ENCODE peak calls at places on chromosomes 3 and 15, in four cellular contexts. W, N, K and E are unnamed samples.
A peak's percentile ranks its signal among the peaks of the same experiment; 100 is the strongest.

GRCh38 chr15:63986751-63987341 is 59.4 kb downstream of the DAPK2 start:
- DNase-seq in W (no peak), N (peak; percentile 96), K (no peak), E (no peak)

GRCh38 chr15:61916104-61916503 is 144.1 kb downstream of the VPS13C start:
- DNase-seq in N (no peak), W (no peak), K (peak; percentile 35), E (no peak)

GRCh38 chr15:33022629-33023028 is 171.9 kb downstream of the FMN1 start:
- DNase-seq in N (no peak), K (peak; percentile 70), W (no peak), E (peak; percentile 80)

GRCh38 chr3:61181874-61182273 is 69.4 kb downstream of the FHIT start:
- DNase-seq in W (no peak), N (peak; percentile 64), K (peak; percentile 27), E (peak; percentile 35)

GRCh38 chr3:121943434-121943833 is 49.2 kb downstream of the SLC15A2 start:
- DNase-seq in K (no peak), W (no peak), N (no peak), E (no peak)

GRCh38 chr3:44136421-44136820 is 105.3 kb upstream of the TOPAZ1 start:
- DNase-seq in W (no peak), K (no peak), N (no peak), E (peak; percentile 4)

GRCh38 chr3:18729671-18730070 is 304.5 kb upstream of the SATB1 start:
- DNase-seq in K (no peak), N (no peak), W (no peak), E (no peak)

GRCh38 chr15:39582977-39583585 is 2.2 kb downstream of the THBS1 start:
- DNase-seq in W (no peak), N (no peak), K (no peak), E (peak; percentile 22)

GRCh38 chr15:79812536-79812935 is 84.3 kb downstream of the MTHFS start:
- DNase-seq in W (no peak), N (no peak), K (no peak), E (no peak)

GRCh38 chr15:66670698-66671580 is 31.1 kb upstream of the SMAD6 start:
- DNase-seq in K (no peak), W (peak; percentile 91), N (no peak), E (no peak)

GRCh38 chr3:128479558-128480086 is 12.9 kb upstream of the DNAJB8 start:
- DNase-seq in W (no peak), K (no peak), N (no peak), E (no peak)

GRCh38 chr15:70094690-70095311 is 2.9 kb downstream of the TLE3 start:
- DNase-seq in N (no peak), W (no peak), K (no peak), E (peak; percentile 25)

GRCh38 chr3:120153294-120153693 is 59.0 kb upstream of the GSK3B start:
- DNase-seq in N (no peak), W (no peak), K (peak; percentile 86), E (peak; percentile 60)

GRCh38 chr3:187714404-187714979 is 12.1 kb upstream of the RTP2 start:
- DNase-seq in N (no peak), W (peak; percentile 66), K (peak; percentile 73), E (peak; percentile 71)

GRCh38 chr3:125356140-125357026 is 18.7 kb downstream of the ZNF148 start:
- DNase-seq in W (no peak), K (no peak), N (no peak), E (no peak)

GRCh38 chr3:126201168-126201567 is 20.8 kb upstream of the ALDH1L1 start:
- DNase-seq in W (no peak), N (no peak), K (no peak), E (no peak)

GRCh38 chr3:167976880-167977498 is 118.7 kb downstream of the GOLIM4 start:
- DNase-seq in N (no peak), K (no peak), W (no peak), E (no peak)

GRCh38 chr3:14548321-14548729 is 8.2 kb upstream of the GRIP2 start:
- DNase-seq in W (peak; percentile 78), N (no peak), K (peak; percentile 56), E (peak; percentile 50)

GRCh38 chr15:47674576-47675232 is 42.6 kb upstream of the SEMA6D start:
- DNase-seq in W (no peak), N (no peak), K (no peak), E (no peak)

GRCh38 chr3:12585181-12585580 is 28.3 kb downstream of the MKRN2 start:
- DNase-seq in W (no peak), N (no peak), K (no peak), E (no peak)

GRCh38 chr3:193780810-193781472 is 187.9 kb downstream of the OPA1 start:
- DNase-seq in W (peak; percentile 85), N (no peak), K (peak; percentile 54), E (peak; percentile 79)

GRCh38 chr3:36520241-36521006 is 140.1 kb downstream of the STAC start:
- DNase-seq in W (no peak), K (no peak), N (no peak), E (no peak)

GRCh38 chr3:143099213-143099612 is 20.4 kb upstream of the CHST2 start:
- DNase-seq in K (no peak), W (no peak), N (no peak), E (no peak)

DNA sequence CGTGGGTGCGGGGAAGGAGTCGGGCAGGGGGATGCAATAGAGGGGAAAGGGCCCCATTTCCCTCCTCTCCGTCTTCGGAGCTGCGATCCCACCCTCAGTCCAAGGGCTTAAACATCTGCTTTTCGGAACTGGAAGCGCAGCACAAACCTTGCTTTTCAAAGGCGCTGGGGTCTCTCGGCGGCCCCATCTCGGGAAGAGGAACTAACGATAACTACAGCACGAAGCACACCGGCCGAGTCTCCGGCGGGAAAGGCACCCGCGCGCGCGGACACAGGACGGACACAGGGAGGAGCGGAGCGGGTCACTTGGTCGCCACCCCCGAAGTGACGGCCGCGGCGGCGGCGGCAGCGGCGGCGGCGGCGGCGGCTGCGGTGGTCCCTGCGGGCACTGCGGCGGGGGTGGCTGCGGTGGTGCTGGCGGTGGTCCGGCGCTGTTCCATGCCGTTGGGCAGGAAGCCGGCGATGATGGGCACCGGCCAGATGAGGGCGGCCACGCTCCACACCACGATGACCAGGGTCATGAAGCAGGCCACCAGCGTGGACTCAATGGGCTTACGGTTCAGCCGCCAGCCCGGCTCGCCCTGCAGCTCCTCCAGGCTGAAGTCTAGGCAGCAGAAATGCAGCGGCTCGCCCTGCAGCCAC is 1.1 kb downstream of the TMEM158 start:
- DNase-seq in K (peak; percentile 78), N (no peak), W (peak; percentile 82), E (peak; percentile 64)
- TF ChIP-seq FOS in K (no peak), N (no peak), W (no peak), E (no peak)

GRCh38 chr3:104596551-104596950 is 770.2 kb upstream of the ALCAM start:
- DNase-seq in N (peak; percentile 20), W (no peak), K (peak; percentile 67), E (peak; percentile 68)
- TF ChIP-seq FOS in N (no peak), W (no peak), K (no peak), E (no peak)

GRCh38 chr3:179796421-179796820 is 143.6 kb downstream of the USP13 start:
- DNase-seq in K (no peak), N (no peak), W (no peak), E (no peak)
- TF ChIP-seq FOS in K (no peak), N (no peak), W (no peak), E (no peak)

GRCh38 chr3:66010348-66011097 is 28.2 kb downstream of the MAGI1 start:
- DNase-seq in W (no peak), N (no peak), K (no peak), E (no peak)
- TF ChIP-seq FOS in W (no peak), N (no peak), K (no peak), E (no peak)

GRCh38 chr3:39216176-39216790 is 23.9 kb upstream of the XIRP1 start:
- DNase-seq in W (no peak), K (no peak), N (peak; percentile 68), E (no peak)
- TF ChIP-seq FOS in W (no peak), K (no peak), N (no peak), E (no peak)

GRCh38 chr15:65578904-65579728 is 31.8 kb downstream of the INTS14 start:
- DNase-seq in W (no peak), K (no peak), N (no peak), E (peak; percentile 23)

GRCh38 chr15:65577129-65577996 is 33.6 kb downstream of the INTS14 start:
- DNase-seq in K (no peak), W (no peak), N (no peak), E (no peak)

GRCh38 chr15:65583701-65584100 is 27.2 kb downstream of the INTS14 start:
- DNase-seq in N (peak; percentile 28), K (peak; percentile 41), W (no peak), E (peak; percentile 74)

GRCh38 chr15:65579762-65580161 is 31.2 kb downstream of the INTS14 start:
- DNase-seq in K (no peak), N (no peak), W (no peak), E (no peak)

GRCh38 chr15:65580287-65580686 is 30.6 kb downstream of the INTS14 start:
- DNase-seq in K (peak; percentile 86), N (no peak), W (no peak), E (no peak)
- TF ChIP-seq FOS in K (peak; percentile 22), N (no peak), W (no peak), E (no peak)